ENCODE peak calls at places on chromosomes 1 and 21, in nine cellular contexts. M, C, J, L, F, N, Q, A and Z are unnamed samples.

GRCh38 chr1:15886613-15887167 is 39.2 kb downstream of the SPEN start:
- DNase-seq in M (no peak), C (peak; percentile 42), J (no peak), L (no peak), F (no peak), N (no peak), Q (no peak), A (no peak), Z (no peak)

GRCh38 chr1:211616231-211617031 is 37.5 kb upstream of the SLC30A1 start:
- DNase-seq in M (no peak), C (no peak), J (peak; percentile 80), L (no peak), F (peak; percentile 59), N (peak; percentile 48), Q (peak; percentile 65), A (peak; percentile 85), Z (no peak)

GRCh38 chr1:45945426-45945825 is 142.0 kb downstream of the MAST2 start:
- DNase-seq in M (no peak), C (no peak), J (no peak), L (no peak), F (no peak), N (peak; percentile 37), Q (no peak), A (no peak), Z (peak; percentile 74)

GRCh38 chr1:77544845-77545244 is 137.6 kb downstream of the ZZZ3 start:
- DNase-seq in M (no peak), C (no peak), J (no peak), L (no peak), F (no peak), N (no peak), Q (no peak), A (no peak), Z (no peak)

GRCh38 chr1:179082308-179083030 is 599 bp downstream of the TOR3A start:
- DNase-seq in M (peak; percentile 50), C (no peak), J (peak; percentile 76), L (no peak), F (peak; percentile 28), N (peak; percentile 40), Q (no peak), A (peak; percentile 61), Z (peak; percentile 26)

GRCh38 chr1:110879758-110880606 is 7.0 kb downstream of the CD53 start:
- DNase-seq in M (peak; percentile 15), C (no peak), J (no peak), L (no peak), F (no peak), N (no peak), Q (no peak), A (no peak), Z (peak; percentile 18)

GRCh38 chr1:19406680-19407079 is 78.7 kb downstream of the CAPZB start:
- DNase-seq in M (no peak), C (no peak), J (no peak), L (no peak), F (no peak), N (no peak), Q (no peak), A (no peak), Z (no peak)

GRCh38 chr1:41925712-41926111 is 7.0 kb upstream of the HIVEP3 start:
- DNase-seq in M (no peak), C (no peak), J (no peak), L (no peak), F (no peak), N (no peak), Q (no peak), A (no peak), Z (no peak)

GRCh38 chr1:29970747-29971325 is 734.5 kb downstream of the PTPRU start:
- DNase-seq in M (no peak), C (no peak), J (no peak), L (no peak), F (no peak), N (no peak), Q (no peak), A (no peak), Z (no peak)

GRCh38 chr1:178275553-178275952 is 181.6 kb downstream of the RASAL2 start:
- DNase-seq in M (no peak), C (no peak), J (no peak), L (no peak), F (no peak), N (no peak), Q (no peak), A (no peak), Z (no peak)

GRCh38 chr1:246503341-246503740 is 3.7 kb downstream of the SMYD3 start:
- DNase-seq in M (no peak), C (no peak), J (no peak), L (no peak), F (no peak), N (no peak), Q (no peak), A (no peak), Z (no peak)

GRCh38 chr1:9324246-9325096 is 31.8 kb downstream of the SPSB1 start:
- DNase-seq in M (no peak), C (no peak), J (no peak), L (no peak), F (no peak), N (no peak), Q (peak; percentile 65), A (no peak), Z (no peak)

GRCh38 chr1:25519624-25520023 is 23.8 kb upstream of the LDLRAP1 start:
- DNase-seq in M (no peak), C (no peak), J (no peak), L (no peak), F (no peak), N (no peak), Q (no peak), A (no peak), Z (no peak)

GRCh38 chr21:28537371-28538079 is 455.2 kb downstream of the LTN1 start:
- DNase-seq in M (no peak), C (no peak), J (no peak), L (no peak), F (no peak), N (no peak), Q (no peak), A (no peak), Z (no peak)

GRCh38 chr1:154434346-154435075 is 29.4 kb downstream of the IL6R start:
- DNase-seq in M (peak; percentile 80), C (peak; percentile 95), J (peak; percentile 98), L (no peak), F (peak; percentile 83), N (peak; percentile 81), Q (peak; percentile 72), A (peak; percentile 78), Z (peak; percentile 82)

GRCh38 chr1:209387969-209388329 is 195.6 kb upstream of the CAMK1G start:
- DNase-seq in M (no peak), C (no peak), J (no peak), L (no peak), F (no peak), N (no peak), Q (no peak), A (no peak), Z (no peak)

GRCh38 chr1:230090194-230090711 is 23.2 kb downstream of the GALNT2 start:
- DNase-seq in M (no peak), C (no peak), J (no peak), L (no peak), F (no peak), N (no peak), Q (no peak), A (no peak), Z (no peak)

GRCh38 chr1:189790335-189790734 is 687.3 kb downstream of the BRINP3 start:
- DNase-seq in M (no peak), C (no peak), J (no peak), L (no peak), F (no peak), N (no peak), Q (no peak), A (no peak), Z (no peak)

GRCh38 chr1:204426474-204426873 is 14.9 kb upstream of the PPP1R15B start:
- DNase-seq in M (no peak), C (no peak), J (no peak), L (no peak), F (no peak), N (no peak), Q (no peak), A (no peak), Z (no peak)

GRCh38 chr1:69700770-69701169 is 133.0 kb downstream of the LRRC7 start:
- DNase-seq in M (no peak), C (no peak), J (no peak), L (peak; percentile 6), F (no peak), N (no peak), Q (no peak), A (no peak), Z (no peak)

GRCh38 chr1:86970938-86971337 is 56.5 kb downstream of the HS2ST1 start:
- DNase-seq in M (no peak), C (no peak), J (no peak), L (no peak), F (no peak), N (no peak), Q (no peak), A (no peak), Z (no peak)

GRCh38 chr1:86965827-86966182 is 51.4 kb downstream of the HS2ST1 start:
- DNase-seq in M (no peak), C (no peak), J (no peak), L (no peak), F (no peak), N (no peak), Q (no peak), A (no peak), Z (no peak)

GRCh38 chr1:86965012-86965826 is 50.8 kb downstream of the HS2ST1 start:
- DNase-seq in M (no peak), C (no peak), J (no peak), L (peak; percentile 23), F (no peak), N (no peak), Q (no peak), A (no peak), Z (peak; percentile 59)
- TF ChIP-seq CTCF in M (peak; percentile 55), C (peak; percentile 62), J (no peak), L (peak; percentile 54), F (peak; percentile 45), N (peak; percentile 35), Q (peak; percentile 42), A (no peak), Z (peak; percentile 49)

GRCh38 chr1:181089777-181090505 is 1.4 kb downstream of the IER5 start:
- DNase-seq in M (peak; percentile 77), C (peak; percentile 95), J (peak; percentile 92), L (no peak), F (peak; percentile 79), N (peak; percentile 64), Q (peak; percentile 70), A (peak; percentile 70), Z (peak; percentile 85)
- TF ChIP-seq POLR2A in M (peak; percentile 77), C (peak; percentile 35), J (peak; percentile 65), L (no peak), F (peak; percentile 11), N (no peak), Q (peak; percentile 31), A (no peak), Z (peak; percentile 39)

GRCh38 chr21:41995577-41995976 is 14.6 kb downstream of the ZBTB21 start:
- DNase-seq in M (no peak), C (peak; percentile 37), J (no peak), L (no peak), F (no peak), N (no peak), Q (no peak), A (no peak), Z (no peak)
- H3K4me3 ChIP-seq in M (no peak overlapping the region), C (no peak overlapping the region), J (no peak overlapping the region), L (no peak overlapping the region), F (no peak overlapping the region), N (no peak overlapping the region), Q (no peak overlapping the region), A (no peak overlapping the region), Z (no peak overlapping the region)

DNA sequence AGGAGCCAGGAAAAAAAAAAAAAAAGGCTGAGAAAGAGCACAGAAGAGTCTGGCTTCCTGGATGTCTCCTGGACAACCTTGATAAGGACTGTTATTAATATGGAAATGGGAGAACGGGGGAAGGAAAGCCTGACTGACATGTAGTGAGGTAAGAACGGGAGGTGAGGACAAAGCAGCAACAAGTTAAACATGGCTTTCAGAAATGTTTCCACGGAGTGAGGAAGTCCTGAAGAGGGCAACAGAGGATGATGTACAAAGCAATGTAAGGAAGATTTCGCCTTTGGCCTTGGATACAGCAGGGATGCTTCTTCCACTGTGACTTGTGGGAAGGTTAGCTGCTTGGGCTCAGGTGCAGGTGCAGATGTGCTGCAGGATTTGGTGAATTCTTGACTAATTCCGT is 11.9 kb upstream of the NIBAN1 start:
- DNase-seq in M (no peak), C (no peak), J (no peak), L (no peak), F (no peak), N (no peak), Q (no peak), A (no peak), Z (no peak)
- TF ChIP-seq CTCF in M (no peak), C (no peak), J (no peak), L (no peak), F (no peak), N (no peak), Q (no peak), A (no peak), Z (peak; percentile 37)